ENCODE peak calls at places on chromosomes 7 and 10, in four cellular contexts. One of them, this sample, is unnamed.

GRCh38 chr10:123380491-123381085 is 226.4 kb downstream of the BUB3 start:
- DNase-seq in iPS DF 6.9: no peak
- DNase-seq in choroid plexus epithelial cell: peak; percentile 29
- DNase-seq in A549: peak; percentile 35
- DNase-seq in this sample: peak; percentile 55

GRCh38 chr10:36462194-36462593 is 663.2 kb upstream of the ANKRD30A start:
- DNase-seq in choroid plexus epithelial cell: peak; percentile 62
- DNase-seq in iPS DF 6.9: no peak
- DNase-seq in A549: no peak
- DNase-seq in this sample: no peak

GRCh38 chr7:1142051-1142635 is 17.9 kb downstream of the ZFAND2A start:
- DNase-seq in iPS DF 6.9: no peak
- DNase-seq in choroid plexus epithelial cell: no peak
- DNase-seq in A549: no peak
- DNase-seq in this sample: no peak

GRCh38 chr7:50679218-50680007 is 103.3 kb downstream of the GRB10 start:
- DNase-seq in choroid plexus epithelial cell: peak; percentile 70
- DNase-seq in A549: peak; percentile 56
- DNase-seq in iPS DF 6.9: no peak
- DNase-seq in this sample: no peak

GRCh38 chr10:51289519-51289918 is 215.2 kb downstream of the PRKG1 start:
- DNase-seq in iPS DF 6.9: no peak
- DNase-seq in choroid plexus epithelial cell: no peak
- DNase-seq in A549: no peak
- DNase-seq in this sample: no peak

GRCh38 chr7:150801946-150802771 is 1.6 kb downstream of the TMEM176A start:
- DNase-seq in choroid plexus epithelial cell: no peak
- DNase-seq in A549: no peak
- DNase-seq in iPS DF 6.9: no peak
- DNase-seq in this sample: no peak

GRCh38 chr7:93890464-93891068 is at the start of gene TFPI2:
- DNase-seq in choroid plexus epithelial cell: peak; percentile 84
- DNase-seq in A549: peak; percentile 94
- DNase-seq in iPS DF 6.9: no peak
- DNase-seq in this sample: peak; percentile 84

GRCh38 chr10:93849605-93850004 is 44.2 kb upstream of the SLC35G1 start:
- DNase-seq in iPS DF 6.9: no peak
- DNase-seq in choroid plexus epithelial cell: no peak
- DNase-seq in A549: no peak
- DNase-seq in this sample: no peak

GRCh38 chr10:94129393-94130130 is 135.8 kb downstream of the PLCE1 start:
- DNase-seq in A549: peak; percentile 38
- DNase-seq in iPS DF 6.9: no peak
- DNase-seq in choroid plexus epithelial cell: peak; percentile 49
- DNase-seq in this sample: peak; percentile 84

GRCh38 chr7:94647295-94647694 is 8.6 kb downstream of the SGCE start:
- DNase-seq in iPS DF 6.9: no peak
- DNase-seq in choroid plexus epithelial cell: no peak
- DNase-seq in A549: no peak
- DNase-seq in this sample: no peak

GRCh38 chr10:47030191-47030698 is 119.0 kb downstream of the PTPN20 start:
- DNase-seq in choroid plexus epithelial cell: no peak
- DNase-seq in iPS DF 6.9: no peak
- DNase-seq in A549: no peak
- DNase-seq in this sample: no peak

GRCh38 chr10:110404374-110404773 is 93.3 kb upstream of the DUSP5 start:
- DNase-seq in A549: no peak
- DNase-seq in choroid plexus epithelial cell: no peak
- DNase-seq in iPS DF 6.9: no peak
- DNase-seq in this sample: no peak

GRCh38 chr7:112193915-112194502 is 12.2 kb downstream of the DOCK4 start:
- DNase-seq in choroid plexus epithelial cell: no peak
- DNase-seq in iPS DF 6.9: no peak
- DNase-seq in A549: no peak
- DNase-seq in this sample: no peak

GRCh38 chr10:116316533-116316932 is 7.7 kb upstream of the CCDC172 start:
- DNase-seq in iPS DF 6.9: no peak
- DNase-seq in choroid plexus epithelial cell: no peak
- DNase-seq in A549: no peak
- DNase-seq in this sample: peak; percentile 69

GRCh38 chr10:114499120-114499519 is 94.8 kb upstream of the AFAP1L2 start:
- DNase-seq in choroid plexus epithelial cell: no peak
- DNase-seq in iPS DF 6.9: no peak
- DNase-seq in A549: no peak
- DNase-seq in this sample: no peak

GRCh38 chr10:35546824-35547225 is 58.3 kb upstream of the GJD4 start:
- DNase-seq in A549: peak; percentile 86
- DNase-seq in choroid plexus epithelial cell: peak; percentile 52
- DNase-seq in iPS DF 6.9: no peak
- DNase-seq in this sample: peak; percentile 84

GRCh38 chr10:27030060-27030459 is 70.2 kb downstream of the ANKRD26 start:
- DNase-seq in choroid plexus epithelial cell: peak; percentile 5
- DNase-seq in A549: no peak
- DNase-seq in iPS DF 6.9: no peak
- DNase-seq in this sample: peak; percentile 52

GRCh38 chr7:54860003-54860775 is 101.2 kb upstream of the SEC61G start:
- DNase-seq in A549: no peak
- DNase-seq in iPS DF 6.9: no peak
- DNase-seq in choroid plexus epithelial cell: peak; percentile 39
- DNase-seq in this sample: no peak

This sample was measured in astrocyte of the hippocampus.